ENCODE peak calls at places on chromosomes 13 and 19, in seven cellular contexts. One of them, this sample, is unnamed.

GRCh38 chr13:26872444-26873173 is 112.0 kb upstream of the GPR12 start:
- DNase-seq in cardiac fibroblast: peak
- DNase-seq in foreskin fibroblast: peak
- DNase-seq in LHCN-M2: peak
- DNase-seq in right lobe of liver: peak
- DNase-seq in NCI-H1092: peak
- DNase-seq in OCI-LY7: peak
- DNase-seq in this sample: no peak

GRCh38 chr19:10421240-10421948 is 1.1 kb downstream of the PDE4A start:
- DNase-seq in foreskin fibroblast: no peak
- DNase-seq in right lobe of liver: no peak
- DNase-seq in cardiac fibroblast: no peak
- DNase-seq in OCI-LY7: peak
- DNase-seq in LHCN-M2: no peak
- DNase-seq in NCI-H1092: no peak
- DNase-seq in this sample: no peak

GRCh38 chr19:4877753-4878490 is 10.5 kb upstream of the PLIN3 start:
- DNase-seq in right lobe of liver: no peak
- DNase-seq in foreskin fibroblast: no peak
- DNase-seq in cardiac fibroblast: peak
- DNase-seq in NCI-H1092: peak
- DNase-seq in LHCN-M2: peak
- DNase-seq in OCI-LY7: peak
- DNase-seq in this sample: no peak

GRCh38 chr13:75480691-75481175 is 1.2 kb downstream of the TBC1D4 start:
- DNase-seq in NCI-H1092: peak
- DNase-seq in OCI-LY7: peak
- DNase-seq in foreskin fibroblast: peak
- DNase-seq in cardiac fibroblast: peak
- DNase-seq in right lobe of liver: peak
- DNase-seq in LHCN-M2: peak
- DNase-seq in this sample: no peak

GRCh38 chr13:62014299-62014698 is 598.6 kb upstream of the PCDH20 start:
- DNase-seq in foreskin fibroblast: no peak
- DNase-seq in NCI-H1092: peak
- DNase-seq in OCI-LY7: peak
- DNase-seq in right lobe of liver: no peak
- DNase-seq in LHCN-M2: no peak
- DNase-seq in cardiac fibroblast: peak
- DNase-seq in this sample: no peak

GRCh38 chr13:40383922-40384321 is 282.5 kb downstream of the FOXO1 start:
- DNase-seq in LHCN-M2: no peak
- DNase-seq in cardiac fibroblast: no peak
- DNase-seq in OCI-LY7: no peak
- DNase-seq in right lobe of liver: no peak
- DNase-seq in foreskin fibroblast: no peak
- DNase-seq in NCI-H1092: no peak
- DNase-seq in this sample: no peak

GRCh38 chr19:57558525-57558924 is 1.1 kb downstream of the ZNF550 start:
- DNase-seq in cardiac fibroblast: peak
- DNase-seq in foreskin fibroblast: no peak
- DNase-seq in OCI-LY7: no peak
- DNase-seq in NCI-H1092: no peak
- DNase-seq in right lobe of liver: no peak
- DNase-seq in LHCN-M2: peak
- DNase-seq in this sample: peak

GRCh38 chr13:76994281-76994680 is 2.4 kb downstream of the CLN5 start:
- DNase-seq in NCI-H1092: no peak
- DNase-seq in foreskin fibroblast: no peak
- DNase-seq in LHCN-M2: no peak
- DNase-seq in right lobe of liver: no peak
- DNase-seq in cardiac fibroblast: no peak
- DNase-seq in OCI-LY7: no peak
- DNase-seq in this sample: no peak

GRCh38 chr13:73388586-73388985 is 329.8 kb downstream of the KLF5 start:
- DNase-seq in foreskin fibroblast: no peak
- DNase-seq in LHCN-M2: no peak
- DNase-seq in cardiac fibroblast: no peak
- DNase-seq in NCI-H1092: no peak
- DNase-seq in OCI-LY7: no peak
- DNase-seq in right lobe of liver: no peak
- DNase-seq in this sample: no peak

GRCh38 chr13:88840085-88840484 is 1168.9 kb downstream of the SLITRK5 start:
- DNase-seq in NCI-H1092: no peak
- DNase-seq in foreskin fibroblast: no peak
- DNase-seq in right lobe of liver: no peak
- DNase-seq in cardiac fibroblast: no peak
- DNase-seq in LHCN-M2: no peak
- DNase-seq in OCI-LY7: no peak
- DNase-seq in this sample: no peak

GRCh38 chr13:95032114-95032513 is 269.1 kb downstream of the ABCC4 start:
- DNase-seq in LHCN-M2: no peak
- DNase-seq in OCI-LY7: no peak
- DNase-seq in foreskin fibroblast: no peak
- DNase-seq in NCI-H1092: no peak
- DNase-seq in cardiac fibroblast: no peak
- DNase-seq in right lobe of liver: no peak
- DNase-seq in this sample: no peak

GRCh38 chr13:29861694-29862110 is 11.3 kb upstream of the UBL3 start:
- DNase-seq in NCI-H1092: no peak
- DNase-seq in cardiac fibroblast: no peak
- DNase-seq in right lobe of liver: no peak
- DNase-seq in foreskin fibroblast: peak
- DNase-seq in LHCN-M2: peak
- DNase-seq in OCI-LY7: no peak
- DNase-seq in this sample: peak

GRCh38 chr19:53079313-53079924 is 23.8 kb downstream of the ZNF160 start:
- DNase-seq in right lobe of liver: no peak
- DNase-seq in OCI-LY7: no peak
- DNase-seq in NCI-H1092: no peak
- DNase-seq in LHCN-M2: no peak
- DNase-seq in foreskin fibroblast: no peak
- DNase-seq in cardiac fibroblast: peak
- DNase-seq in this sample: no peak

GRCh38 chr19:44625531-44626066 is 12.2 kb downstream of the IGSF23 start:
- DNase-seq in foreskin fibroblast: no peak
- DNase-seq in cardiac fibroblast: no peak
- DNase-seq in LHCN-M2: peak
- DNase-seq in OCI-LY7: no peak
- DNase-seq in NCI-H1092: no peak
- DNase-seq in right lobe of liver: no peak
- DNase-seq in this sample: no peak

GRCh38 chr19:9847087-9847671 is 12.1 kb downstream of the PIN1 start:
- DNase-seq in LHCN-M2: peak
- DNase-seq in NCI-H1092: no peak
- DNase-seq in foreskin fibroblast: peak
- DNase-seq in right lobe of liver: no peak
- DNase-seq in OCI-LY7: no peak
- DNase-seq in cardiac fibroblast: peak
- DNase-seq in this sample: peak

GRCh38 chr19:41616785-41617621 is 9.9 kb downstream of the CEACAM4 start:
- DNase-seq in cardiac fibroblast: peak
- DNase-seq in foreskin fibroblast: peak
- DNase-seq in NCI-H1092: no peak
- DNase-seq in OCI-LY7: peak
- DNase-seq in LHCN-M2: peak
- DNase-seq in right lobe of liver: no peak
- DNase-seq in this sample: no peak

GRCh38 chr13:47256618-47257017 is 359.8 kb upstream of the HTR2A start:
- DNase-seq in LHCN-M2: peak
- DNase-seq in right lobe of liver: no peak
- DNase-seq in foreskin fibroblast: peak
- DNase-seq in cardiac fibroblast: peak
- DNase-seq in OCI-LY7: no peak
- DNase-seq in NCI-H1092: no peak
- DNase-seq in this sample: peak

GRCh38 chr19:49528211-49528771 is 488 bp downstream of the RCN3 start:
- DNase-seq in NCI-H1092: no peak
- DNase-seq in right lobe of liver: no peak
- DNase-seq in OCI-LY7: no peak
- DNase-seq in foreskin fibroblast: peak
- DNase-seq in LHCN-M2: peak
- DNase-seq in cardiac fibroblast: peak
- DNase-seq in this sample: peak

GRCh38 chr13:23500858-23501257 is 67.4 kb upstream of the SACS start:
- DNase-seq in OCI-LY7: no peak
- DNase-seq in LHCN-M2: peak
- DNase-seq in cardiac fibroblast: peak
- DNase-seq in right lobe of liver: no peak
- DNase-seq in foreskin fibroblast: peak
- DNase-seq in NCI-H1092: no peak
- DNase-seq in this sample: peak

GRCh38 chr13:91158015-91158390 is 189.5 kb upstream of the MIR17HG start:
- DNase-seq in LHCN-M2: no peak
- DNase-seq in NCI-H1092: no peak
- DNase-seq in right lobe of liver: no peak
- DNase-seq in cardiac fibroblast: no peak
- DNase-seq in OCI-LY7: no peak
- DNase-seq in foreskin fibroblast: no peak
- DNase-seq in this sample: no peak

GRCh38 chr13:29472317-29472961 is 123.0 kb downstream of the SLC7A1 start:
- DNase-seq in NCI-H1092: no peak
- DNase-seq in LHCN-M2: peak
- DNase-seq in foreskin fibroblast: peak
- DNase-seq in right lobe of liver: no peak
- DNase-seq in cardiac fibroblast: peak
- DNase-seq in OCI-LY7: peak
- DNase-seq in this sample: no peak

GRCh38 chr19:39160889-39161672 is 35.5 kb downstream of the PAK4 start:
- DNase-seq in LHCN-M2: peak
- DNase-seq in cardiac fibroblast: no peak
- DNase-seq in NCI-H1092: no peak
- DNase-seq in OCI-LY7: no peak
- DNase-seq in foreskin fibroblast: no peak
- DNase-seq in right lobe of liver: no peak
- DNase-seq in this sample: no peak

GRCh38 chr13:113603116-113603710 is 18.7 kb downstream of the TFDP1 start:
- DNase-seq in cardiac fibroblast: no peak
- DNase-seq in LHCN-M2: no peak
- DNase-seq in NCI-H1092: no peak
- DNase-seq in foreskin fibroblast: no peak
- DNase-seq in right lobe of liver: no peak
- DNase-seq in OCI-LY7: no peak
- DNase-seq in this sample: no peak

GRCh38 chr19:47413941-47414340 is 5.4 kb downstream of the MEIS3 start:
- DNase-seq in OCI-LY7: no peak
- DNase-seq in cardiac fibroblast: no peak
- DNase-seq in right lobe of liver: no peak
- DNase-seq in LHCN-M2: no peak
- DNase-seq in foreskin fibroblast: no peak
- DNase-seq in NCI-H1092: no peak
- DNase-seq in this sample: no peak

GRCh38 chr19:359653-359925 is 15.0 kb upstream of the MIER2 start:
- DNase-seq in NCI-H1092: no peak
- DNase-seq in right lobe of liver: no peak
- DNase-seq in OCI-LY7: no peak
- DNase-seq in LHCN-M2: no peak
- DNase-seq in foreskin fibroblast: no peak
- DNase-seq in cardiac fibroblast: no peak
- DNase-seq in this sample: no peak

GRCh38 chr13:110323172-110323851 is 16.2 kb downstream of the COL4A2 start:
- DNase-seq in OCI-LY7: no peak
- DNase-seq in NCI-H1092: no peak
- DNase-seq in right lobe of liver: no peak
- DNase-seq in foreskin fibroblast: peak
- DNase-seq in LHCN-M2: peak
- DNase-seq in cardiac fibroblast: peak
- DNase-seq in this sample: no peak

GRCh38 chr13:101416181-101417042 is at the start of gene NALCN:
- DNase-seq in NCI-H1092: peak
- DNase-seq in OCI-LY7: no peak
- DNase-seq in foreskin fibroblast: no peak
- DNase-seq in cardiac fibroblast: no peak
- DNase-seq in LHCN-M2: no peak
- DNase-seq in right lobe of liver: no peak
- DNase-seq in this sample: no peak

GRCh38 chr13:27367570-27367969 is 56.8 kb upstream of the GTF3A start:
- DNase-seq in LHCN-M2: no peak
- DNase-seq in OCI-LY7: no peak
- DNase-seq in NCI-H1092: no peak
- DNase-seq in cardiac fibroblast: no peak
- DNase-seq in foreskin fibroblast: no peak
- DNase-seq in right lobe of liver: peak
- DNase-seq in this sample: no peak

GRCh38 chr19:41893899-41894298 is 10.9 kb downstream of the ARHGEF1 start:
- DNase-seq in OCI-LY7: peak
- DNase-seq in cardiac fibroblast: peak
- DNase-seq in foreskin fibroblast: no peak
- DNase-seq in LHCN-M2: peak
- DNase-seq in NCI-H1092: no peak
- DNase-seq in right lobe of liver: no peak
- DNase-seq in this sample: no peak

GRCh38 chr13:95154441-95154886 is 146.8 kb downstream of the ABCC4 start:
- DNase-seq in right lobe of liver: no peak
- DNase-seq in LHCN-M2: no peak
- DNase-seq in OCI-LY7: no peak
- DNase-seq in foreskin fibroblast: peak
- DNase-seq in cardiac fibroblast: peak
- DNase-seq in NCI-H1092: no peak
- DNase-seq in this sample: no peak

GRCh38 chr13:39815345-39816111 is 160.1 kb downstream of the COG6 start:
- DNase-seq in OCI-LY7: no peak
- DNase-seq in NCI-H1092: no peak
- DNase-seq in right lobe of liver: no peak
- DNase-seq in cardiac fibroblast: peak
- DNase-seq in foreskin fibroblast: no peak
- DNase-seq in LHCN-M2: no peak
- DNase-seq in this sample: no peak

This sample was measured in AG09309.